ENCODE peak calls at places on chromosomes 12 and 14, in four cellular contexts. H is A549, K is lower leg skin, A is stomach. Z is an unnamed sample.
A peak's percentile ranks its signal among the peaks of the same experiment; 100 is the strongest.

GRCh38 chr14:53880761-53881160 is 75.9 kb downstream of the BMP4 start:
- DNase-seq in H (no peak), A (no peak), K (no peak), Z (no peak)

GRCh38 chr12:87670448-87670847 is 358.8 kb downstream of the C12orf50 start:
- DNase-seq in K (no peak), H (no peak), A (no peak), Z (no peak)

GRCh38 chr14:95323917-95324316 is 4.2 kb upstream of the CLMN start:
- DNase-seq in K (no peak), A (no peak), H (no peak), Z (no peak)

GRCh38 chr14:69363055-69363454 is 35.0 kb downstream of the ERH start:
- DNase-seq in A (no peak), H (peak; percentile 14), K (no peak), Z (no peak)

GRCh38 chr12:19307451-19307850 is 131.8 kb upstream of the AEBP2 start:
- DNase-seq in K (no peak), H (no peak), A (no peak), Z (no peak)

GRCh38 chr14:24130717-24131548 is 474 bp downstream of the FITM1 start:
- DNase-seq in A (no peak), H (no peak), K (no peak), Z (no peak)

GRCh38 chr14:50109342-50109741 is 7.0 kb downstream of the VCPKMT start:
- DNase-seq in H (peak; percentile 53), K (no peak), A (no peak), Z (no peak)

GRCh38 chr14:54106802-54107377 is 150.3 kb upstream of the BMP4 start:
- DNase-seq in K (no peak), A (no peak), H (no peak), Z (peak; percentile 5)

GRCh38 chr14:35390577-35391387 is 13.8 kb downstream of the NFKBIA start:
- DNase-seq in A (no peak), H (no peak), K (no peak), Z (no peak)

GRCh38 chr12:112606611-112607366 is 184.8 kb upstream of the RPH3A start:
- DNase-seq in A (no peak), K (peak; percentile 45), H (peak; percentile 25), Z (no peak)

GRCh38 chr12:111211910-111212757 is 156.8 kb downstream of the PHETA1 start:
- DNase-seq in H (no peak), K (no peak), A (no peak), Z (no peak)

GRCh38 chr14:82667006-82667405 is 1133.4 kb upstream of the SEL1L start:
- DNase-seq in K (no peak), H (peak; percentile 3), A (no peak), Z (no peak)

GRCh38 chr12:50506753-50507473 is 2.1 kb downstream of the DIP2B start:
- DNase-seq in K (no peak), A (no peak), H (no peak), Z (no peak)

GRCh38 chr12:26631846-26632245 is 201.1 kb downstream of the ITPR2 start:
- DNase-seq in K (no peak), A (no peak), H (no peak), Z (no peak)

GRCh38 chr12:47886471-47887240 is 18.1 kb downstream of the VDR start:
- DNase-seq in H (no peak), A (no peak), K (no peak), Z (no peak)

GRCh38 chr12:7362734-7363133 is 58.9 kb downstream of the ACSM4 start:
- DNase-seq in H (no peak), K (no peak), A (no peak), Z (no peak)

GRCh38 chr14:58829594-58829993 is 191.8 kb downstream of the DACT1 start:
- DNase-seq in A (no peak), H (peak; percentile 37), K (no peak), Z (no peak)

GRCh38 chr12:50528800-50529199 is 24.0 kb downstream of the DIP2B start:
- DNase-seq in K (no peak), A (no peak), H (no peak), Z (no peak)

GRCh38 chr14:105328070-105328677 is 13.6 kb downstream of the PACS2 start:
- DNase-seq in A (no peak), K (no peak), H (no peak), Z (no peak)

GRCh38 chr12:6554168-6554989 is 1.5 kb downstream of the IFFO1 start:
- DNase-seq in A (peak; percentile 79), K (no peak), H (peak; percentile 82), Z (no peak)

GRCh38 chr14:60970146-60970545 is 10.7 kb downstream of the TRMT5 start:
- DNase-seq in K (no peak), A (no peak), H (no peak), Z (no peak)

GRCh38 chr12:80226576-80226975 is 127.2 kb downstream of the OTOGL start:
- DNase-seq in H (no peak), A (no peak), K (no peak), Z (no peak)

GRCh38 chr12:57771271-57771872 is 533 bp downstream of the METTL1 start:
- DNase-seq in K (peak; percentile 96), H (peak; percentile 94), A (peak; percentile 81), Z (peak; percentile 93)

GRCh38 chr14:92122351-92122677 is 545 bp downstream of the CPSF2 start:
- DNase-seq in K (no peak), A (no peak), H (peak; percentile 18), Z (peak; percentile 22)

GRCh38 chr12:108728820-108729611 is 2.3 kb downstream of the CORO1C start:
- DNase-seq in H (no peak), K (no peak), A (no peak), Z (no peak)

GRCh38 chr12:49809369-49810158 is 18.6 kb downstream of the NCKAP5L start:
- DNase-seq in H (no peak), A (no peak), K (peak; percentile 86), Z (no peak)

GRCh38 chr14:93987815-93988476 is 9.2 kb upstream of the CCDC197 start:
- DNase-seq in K (no peak), H (no peak), A (no peak), Z (no peak)

GRCh38 chr14:103856105-103856504 is 8.7 kb upstream of the PPP1R13B start:
- DNase-seq in A (no peak), H (no peak), K (no peak), Z (no peak)

GRCh38 chr14:23405516-23406025 is 2.5 kb downstream of the MYH6 start:
- DNase-seq in K (no peak), H (no peak), A (no peak), Z (no peak)

GRCh38 chr12:94362653-94363052 is 97.0 kb downstream of the CEP83 start:
- DNase-seq in K (no peak), A (no peak), H (no peak), Z (no peak)

GRCh38 chr12:103771466-103771865 is 69.6 kb downstream of the NT5DC3 start:
- DNase-seq in K (no peak), H (peak; percentile 67), A (peak; percentile 48), Z (no peak)

GRCh38 chr12:124361074-124361965 is 66.4 kb downstream of the RFLNA start:
- DNase-seq in H (no peak), A (no peak), K (no peak), Z (no peak)

DNA sequence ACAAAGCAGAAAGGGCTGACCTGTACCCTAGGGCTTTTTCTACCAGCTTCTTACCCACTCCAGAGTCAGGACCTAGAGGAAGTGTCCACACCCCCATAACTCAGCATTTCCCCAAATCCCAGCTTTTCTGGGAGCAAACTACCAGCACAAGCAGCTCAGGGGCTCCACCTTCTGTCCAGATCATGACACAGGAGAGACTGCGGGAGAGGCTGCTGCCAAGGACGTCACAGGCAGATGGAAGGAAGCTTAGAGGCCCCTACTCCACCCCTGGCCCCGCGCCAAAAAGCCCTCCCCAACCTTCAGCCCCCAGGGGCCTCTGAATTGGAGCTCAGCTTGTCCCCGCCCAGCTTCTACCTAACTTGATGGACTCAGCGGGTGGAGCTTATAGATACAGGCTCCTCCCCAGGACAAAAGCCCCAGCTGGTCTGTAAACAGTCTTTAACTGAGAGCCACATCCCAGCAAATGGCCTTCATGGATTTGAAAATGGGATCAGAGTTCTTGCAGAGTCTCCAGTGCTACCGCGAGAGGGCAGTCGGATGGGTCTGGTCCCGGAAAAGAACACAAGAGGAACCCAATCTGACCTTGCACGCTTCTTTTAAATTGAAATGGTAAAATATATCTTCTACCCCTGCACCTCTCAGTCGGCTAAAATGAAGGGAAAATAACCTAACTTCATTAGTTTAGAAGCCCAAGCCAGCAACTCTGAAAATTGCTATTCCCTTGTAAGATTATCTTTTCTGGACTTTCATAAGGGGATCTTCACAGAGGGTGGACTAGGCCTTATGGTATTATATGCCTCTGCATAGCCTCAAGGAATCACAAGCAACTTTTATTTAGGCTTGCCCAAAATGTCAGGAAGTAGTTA is 6.8 kb upstream of the BAZ2A start:
- DNase-seq in K (peak; percentile 100), H (peak; percentile 100), A (peak; percentile 97), Z (peak; percentile 97)
- TF ChIP-seq POLR2A in K (no peak), H (no peak), A (no peak), Z (no peak)

DNA sequence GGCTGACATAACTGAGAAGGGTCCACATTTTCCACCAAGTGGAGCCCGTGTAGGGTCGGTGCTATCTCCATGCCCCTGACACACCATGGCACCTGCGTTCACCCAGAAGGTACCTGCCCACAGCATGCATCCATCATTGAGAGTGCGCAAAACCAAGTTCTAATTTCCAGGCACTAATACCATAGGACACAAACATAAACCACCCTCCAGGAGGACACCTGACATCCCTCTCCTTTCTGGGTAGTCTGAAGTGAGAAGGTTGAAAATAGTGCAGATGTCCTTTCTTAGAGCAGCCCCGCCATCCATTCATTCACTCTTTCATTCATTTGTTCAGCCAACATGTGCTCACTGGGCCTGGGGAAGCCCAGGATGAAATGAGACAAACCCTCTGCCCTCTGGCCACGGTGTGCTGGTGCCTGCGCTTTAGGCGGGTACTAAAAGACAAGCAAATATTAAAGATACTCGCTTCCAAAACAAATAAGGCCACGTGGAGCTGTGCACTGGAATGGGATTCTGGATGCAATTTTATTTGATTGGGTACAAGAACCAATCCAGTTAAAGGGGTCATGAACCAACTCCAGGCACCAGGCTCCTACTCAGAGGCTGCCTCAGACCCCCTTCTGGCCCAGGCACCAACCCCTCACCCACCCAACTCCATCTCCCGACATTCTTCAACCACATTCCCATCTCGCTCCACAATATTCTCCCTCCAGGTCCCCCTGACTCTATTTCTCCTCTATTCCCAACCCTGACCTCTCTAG is 1.2 kb downstream of the TTC7B start:
- DNase-seq in H (no peak), K (no peak), A (no peak), Z (no peak)
- TF ChIP-seq POLR2A in H (no peak), K (no peak), A (no peak), Z (no peak)

GRCh38 chr12:1703771-1704170 is 12.9 kb downstream of the ADIPOR2 start:
- DNase-seq in H (no peak), A (no peak), K (no peak), Z (no peak)

GRCh38 chr12:1707051-1707450 is 16.2 kb downstream of the ADIPOR2 start:
- DNase-seq in H (no peak), A (no peak), K (no peak), Z (no peak)

GRCh38 chr12:1706284-1707016 is 15.6 kb downstream of the ADIPOR2 start:
- DNase-seq in A (no peak), K (no peak), H (peak; percentile 22), Z (no peak)

GRCh38 chr12:1702708-1703107 is 11.8 kb downstream of the ADIPOR2 start:
- DNase-seq in H (no peak), A (no peak), K (no peak), Z (no peak)

DNA sequence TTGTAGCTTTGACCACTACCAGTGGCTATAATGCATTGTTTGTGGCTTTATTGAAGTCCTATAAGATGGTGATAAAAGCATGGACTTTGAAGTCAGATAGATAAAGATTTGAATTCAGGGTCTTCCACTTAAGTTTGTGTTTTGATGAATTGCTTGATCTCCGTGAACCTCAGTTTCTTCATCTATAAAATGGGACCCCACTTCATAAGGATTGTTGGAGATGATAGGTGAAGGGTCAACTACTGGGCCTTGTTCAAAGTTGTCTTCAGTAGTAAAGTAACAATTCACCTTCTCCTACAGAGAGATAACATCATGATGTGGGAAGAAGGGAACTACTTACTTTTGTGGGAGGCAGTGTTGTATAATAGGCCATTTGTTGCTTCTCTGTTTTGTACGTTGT is 14.9 kb downstream of the ADIPOR2 start:
- DNase-seq in K (no peak), H (no peak), A (no peak), Z (no peak)
- TF ChIP-seq POLR2A in K (no peak), H (no peak), A (no peak), Z (no peak)

GRCh38 chr12:53727310-53728041 is at the start of gene CALCOCO1:
- DNase-seq in A (peak; percentile 98), K (peak; percentile 99), H (peak; percentile 98), Z (peak; percentile 95)
- TF ChIP-seq POLR2A in A (peak; percentile 31), K (no peak), H (peak; percentile 64), Z (peak; percentile 52)

Z was measured in H54.